ENCODE peak calls at places on chromosomes 2 and 18, in four cellular contexts. X is HepG2, I is K562, A is H1. W is an unnamed sample.

GRCh38 chr2:46363535-46364170 is 66.4 kb downstream of the EPAS1 start:
- DNase-seq in X (no peak), I (no peak), A (no peak), W (no peak)

GRCh38 chr2:149984311-149984710 is 396.7 kb upstream of the MMADHC start:
- DNase-seq in A (no peak), X (no peak), I (no peak), W (no peak)

GRCh38 chr2:37616674-37616999 is 54.8 kb downstream of the CDC42EP3 start:
- DNase-seq in I (peak), X (no peak), A (no peak), W (no peak)

GRCh38 chr2:50957880-50958279 is 74.1 kb downstream of the NRXN1 start:
- DNase-seq in X (no peak), A (no peak), I (no peak), W (no peak)

GRCh38 chr2:164843346-164843841 is 1.8 kb upstream of the COBLL1 start:
- DNase-seq in I (no peak), A (no peak), X (peak), W (no peak)

GRCh38 chr2:80490964-80491363 is 186.4 kb upstream of the LRRTM1 start:
- DNase-seq in I (no peak), A (no peak), X (no peak), W (no peak)

GRCh38 chr2:8234757-8235374 is 447.0 kb upstream of the ID2 start:
- DNase-seq in X (no peak), A (no peak), I (no peak), W (peak)

GRCh38 chr2:239616729-239617128 is 215.9 kb upstream of the HDAC4 start:
- DNase-seq in X (no peak), I (no peak), A (no peak), W (no peak)

GRCh38 chr18:39701839-39702238 is 2136.2 kb upstream of the CELF4 start:
- DNase-seq in A (no peak), X (peak), I (no peak), W (no peak)

GRCh38 chr2:187169108-187169713 is 278.8 kb downstream of the CALCRL start:
- DNase-seq in I (no peak), A (no peak), X (no peak), W (peak)

GRCh38 chr2:69978157-69978904 is 16.9 kb upstream of the ASPRV1 start:
- DNase-seq in I (peak), A (no peak), X (no peak), W (no peak)

GRCh38 chr2:159265171-159265576 is 21.3 kb downstream of the WDSUB1 start:
- DNase-seq in I (peak), A (no peak), X (peak), W (no peak)

GRCh38 chr2:17051558-17051957 is 385.9 kb upstream of the CYRIA start:
- DNase-seq in A (no peak), I (no peak), X (no peak), W (no peak)

GRCh38 chr2:196112408-196113039 is 43.9 kb upstream of the DNAH7 start:
- DNase-seq in I (no peak), A (no peak), X (no peak), W (no peak)

GRCh38 chr2:120934221-120934639 is 198.6 kb downstream of the GLI2 start:
- DNase-seq in A (no peak), I (no peak), X (peak), W (no peak)

GRCh38 chr2:147554708-147555107 is 290.1 kb upstream of the ACVR2A start:
- DNase-seq in I (no peak), A (no peak), X (no peak), W (no peak)

GRCh38 chr18:38872342-38872741 is 1306.7 kb upstream of the CELF4 start:
- DNase-seq in I (no peak), A (no peak), X (no peak), W (no peak)

GRCh38 chr18:45775241-45775676 is 50.2 kb upstream of the SIGLEC15 start:
- DNase-seq in I (peak), A (peak), X (no peak), W (no peak)

GRCh38 chr2:55590810-55591440 is 26.5 kb downstream of the PPP4R3B start:
- DNase-seq in X (no peak), A (no peak), I (peak), W (peak)
- TF ChIP-seq CBX5 in X (no peak), A (no peak), I (no peak), W (no peak)

DNA sequence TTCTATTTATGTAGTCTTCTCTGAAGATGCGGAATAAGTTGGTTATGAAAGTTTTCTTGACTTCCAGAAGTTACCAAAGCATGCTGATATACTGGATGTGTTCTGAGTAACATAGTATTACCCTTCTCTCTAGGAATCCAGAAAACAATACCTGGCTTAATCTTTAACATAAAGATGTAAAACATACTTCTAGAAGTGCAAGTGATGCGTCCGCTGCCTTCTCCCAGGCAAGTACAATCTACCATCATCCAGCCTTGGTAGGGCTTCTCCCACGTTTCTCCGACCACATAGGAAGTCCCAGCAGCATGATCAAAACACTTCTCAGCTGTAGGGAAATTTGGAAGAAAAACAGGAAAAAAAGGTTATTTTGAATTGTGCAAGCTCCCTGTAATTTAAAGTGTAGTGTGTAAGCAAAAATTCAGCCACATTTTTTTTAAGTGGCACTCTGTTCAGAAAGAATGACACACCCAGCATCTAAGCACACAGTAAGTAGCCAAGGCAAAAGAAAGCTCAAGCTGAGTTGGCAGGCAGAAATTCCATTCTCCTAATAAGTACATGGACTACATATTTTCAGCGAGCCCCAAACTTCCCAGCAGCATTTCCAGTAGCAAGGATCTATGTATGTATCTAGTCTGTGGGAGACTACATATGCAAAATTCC is 5.2 kb downstream of the FN1 start:
- DNase-seq in I (no peak), X (no peak), A (no peak), W (no peak)
- TF ChIP-seq CBX5 in I (no peak), X (no peak), A (no peak), W (no peak)

DNA sequence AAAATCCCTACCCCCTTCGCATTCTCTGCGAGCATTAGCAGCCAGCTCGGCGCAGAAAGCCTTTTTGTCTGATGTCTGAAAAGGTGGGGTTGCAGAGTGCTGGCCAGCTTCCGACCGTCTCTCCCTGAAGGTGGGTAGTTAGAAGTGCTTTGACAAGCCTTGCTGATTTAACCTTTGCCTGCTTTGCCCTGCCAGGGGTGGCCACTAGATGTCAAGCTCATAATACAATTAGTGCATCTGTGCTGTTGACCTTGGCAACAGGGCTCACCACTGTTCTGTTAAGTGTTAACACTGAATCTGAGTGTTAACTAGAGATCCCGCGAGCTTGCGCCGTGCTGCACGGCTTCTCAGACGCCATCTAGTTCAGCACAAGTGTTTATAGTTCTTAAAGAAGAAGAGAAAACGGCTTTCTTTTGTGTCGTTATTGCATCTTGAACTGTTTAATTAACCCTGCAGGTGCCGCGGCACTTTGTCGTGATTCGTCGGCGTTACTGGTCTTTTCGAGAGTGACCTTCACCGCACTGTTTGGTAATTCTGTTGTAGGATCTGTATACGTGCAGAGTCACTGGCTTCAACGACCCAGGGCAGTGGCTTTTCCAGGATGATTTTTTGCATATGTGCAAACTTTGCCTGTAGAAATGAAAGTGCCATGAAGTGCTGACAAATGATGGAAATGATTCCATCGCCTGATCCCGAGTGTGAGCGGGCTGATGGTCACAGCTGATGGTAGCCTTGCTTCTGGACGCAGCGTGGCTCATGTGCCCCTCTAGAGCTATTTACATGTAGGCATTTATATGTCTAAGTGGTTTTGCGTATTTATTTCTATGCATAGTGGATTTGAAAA is 5.5 kb downstream of the SALL3 start:
- DNase-seq in X (peak), A (no peak), I (no peak), W (no peak)
- TF ChIP-seq CBX5 in X (no peak), A (no peak), I (no peak), W (no peak)

GRCh38 chr2:218360453-218360852 is 3.8 kb downstream of the CATIP start:
- DNase-seq in X (no peak), A (no peak), I (peak), W (no peak)

GRCh38 chr2:218354850-218355443 is 1.7 kb upstream of the CATIP start:
- DNase-seq in X (peak), A (no peak), I (no peak), W (no peak)

GRCh38 chr2:218362606-218363005 is 5.9 kb downstream of the CATIP start:
- DNase-seq in A (no peak), I (no peak), X (no peak), W (no peak)

GRCh38 chr2:218354045-218354444 is 2.6 kb upstream of the CATIP start:
- DNase-seq in X (no peak), A (no peak), I (no peak), W (no peak)

GRCh38 chr2:218357194-218358177 is 829 bp downstream of the CATIP start:
- DNase-seq in X (no peak), I (no peak), A (no peak), W (no peak)
- TF ChIP-seq CBX5 in X (no peak), I (no peak), A (no peak), W (no peak)

GRCh38 chr2:166867874-166868514 is 20.3 kb upstream of the XIRP2 start:
- DNase-seq in I (no peak), X (no peak), A (no peak), W (no peak)
- TF ChIP-seq CBX5 in I (no peak), X (no peak), A (no peak), W (no peak)

GRCh38 chr18:48942086-48942485 is 8.7 kb downstream of the SMAD7 start:
- DNase-seq in I (no peak), X (no peak), A (no peak), W (no peak)

GRCh38 chr18:48941672-48942071 is 9.1 kb downstream of the SMAD7 start:
- DNase-seq in I (no peak), A (no peak), X (no peak), W (no peak)

GRCh38 chr18:48942554-48943261 is 8.1 kb downstream of the SMAD7 start:
- DNase-seq in X (peak), A (no peak), I (no peak), W (no peak)

GRCh38 chr18:48939368-48940097 is 11.2 kb downstream of the SMAD7 start:
- DNase-seq in I (no peak), X (no peak), A (no peak), W (no peak)

GRCh38 chr18:48940854-48941531 is 9.8 kb downstream of the SMAD7 start:
- DNase-seq in I (no peak), X (no peak), A (no peak), W (peak)
- TF ChIP-seq CBX5 in I (no peak), X (no peak), A (no peak), W (no peak)

GRCh38 chr2:11775384-11775783 is 29.0 kb downstream of the LPIN1 start:
- DNase-seq in A (no peak), I (no peak), X (no peak), W (peak)
- TF ChIP-seq CBX5 in A (no peak), I (no peak), X (no peak), W (no peak)